ENCODE peak calls at places on chromosome 2, in seven cellular contexts. E is GM06990, J is right atrium auricular region, U is brain microvascular endothelial cell, T is prostate gland, P is heart right ventricle, D is NT2/D1. Q is an unnamed sample.
A peak's percentile ranks its signal among the peaks of the same experiment; 100 is the strongest.

GRCh38 chr2:101806123-101806522 is 108.6 kb downstream of the MAP4K4 start:
- DNase-seq in J (no peak), P (no peak), U (peak; percentile 84), D (peak; percentile 74), E (no peak), T (no peak), Q (peak; percentile 32)

GRCh38 chr2:172342056-172342455 is 85.3 kb upstream of the ITGA6 start:
- DNase-seq in D (no peak), E (no peak), U (no peak), T (no peak), P (peak; percentile 27), J (no peak), Q (no peak)

GRCh38 chr2:115529627-115530026 is 1087.2 kb downstream of the DPP10 start:
- DNase-seq in P (no peak), E (no peak), D (no peak), U (no peak), T (no peak), J (no peak), Q (no peak)

GRCh38 chr2:150526827-150527226 is 39.4 kb upstream of the RND3 start:
- DNase-seq in T (peak; percentile 24), P (no peak), J (no peak), U (peak; percentile 94), D (no peak), E (no peak), Q (no peak)

GRCh38 chr2:217998926-217999633 is 3.7 kb downstream of the TNS1 start:
- DNase-seq in T (no peak), J (no peak), D (no peak), E (no peak), U (no peak), P (no peak), Q (no peak)

GRCh38 chr2:36478999-36479398 is 119.0 kb downstream of the FEZ2 start:
- DNase-seq in E (no peak), D (no peak), J (no peak), T (no peak), P (no peak), U (no peak), Q (no peak)

GRCh38 chr2:219881851-219882250 is 254.4 kb downstream of the SLC4A3 start:
- DNase-seq in T (no peak), P (no peak), D (no peak), J (no peak), E (no peak), U (no peak), Q (no peak)

GRCh38 chr2:203650860-203651613 is 55.4 kb upstream of the CD28 start:
- DNase-seq in E (no peak), J (no peak), T (peak; percentile 56), P (no peak), D (no peak), U (peak; percentile 47), Q (no peak)

GRCh38 chr2:43511199-43511598 is 84.6 kb downstream of the THADA start:
- DNase-seq in T (no peak), D (no peak), P (no peak), J (no peak), E (no peak), U (no peak), Q (no peak)

GRCh38 chr2:103402944-103403343 is 641.1 kb downstream of the TMEM182 start:
- DNase-seq in E (no peak), T (no peak), J (no peak), P (no peak), U (no peak), D (no peak), Q (no peak)

GRCh38 chr2:155294358-155294757 is 595.9 kb downstream of the KCNJ3 start:
- DNase-seq in J (no peak), T (no peak), U (no peak), P (no peak), D (no peak), E (no peak), Q (no peak)

GRCh38 chr2:219099319-219099718 is 38.6 kb upstream of the IHH start:
- DNase-seq in P (no peak), U (peak; percentile 4), T (no peak), E (no peak), J (no peak), D (no peak), Q (no peak)

GRCh38 chr2:70431948-70432347 is 121.7 kb downstream of the TGFA start:
- DNase-seq in T (no peak), P (no peak), E (no peak), D (no peak), J (no peak), U (no peak), Q (no peak)

GRCh38 chr2:10965241-10965843 is 53.6 kb downstream of the KCNF1 start:
- DNase-seq in P (no peak), D (no peak), J (no peak), E (no peak), T (no peak), U (no peak), Q (no peak)

GRCh38 chr2:51344886-51345285 is 313.0 kb upstream of the NRXN1 start:
- DNase-seq in P (no peak), U (no peak), E (no peak), T (no peak), J (no peak), D (no peak), Q (no peak)

GRCh38 chr2:25290811-25291510 is 50.8 kb downstream of the DNMT3A start:
- DNase-seq in D (no peak), E (no peak), J (no peak), T (no peak), P (peak; percentile 52), U (no peak), Q (no peak)

GRCh38 chr2:223044092-223044836 is 7.7 kb upstream of the KCNE4 start:
- DNase-seq in T (no peak), U (no peak), E (no peak), J (no peak), D (no peak), P (no peak), Q (no peak)

GRCh38 chr2:38533757-38534545 is 68.8 kb downstream of the HNRNPLL start:
- DNase-seq in P (no peak), T (no peak), J (no peak), D (no peak), E (no peak), U (no peak), Q (no peak)

GRCh38 chr2:223050900-223051299 is 1.1 kb upstream of the KCNE4 start:
- DNase-seq in E (no peak), P (no peak), D (no peak), U (peak; percentile 49), T (no peak), J (no peak), Q (no peak)

GRCh38 chr2:170747921-170748320 is 22.3 kb upstream of the ERICH2 start:
- DNase-seq in T (no peak), D (no peak), J (no peak), E (no peak), P (no peak), U (peak; percentile 70), Q (no peak)

GRCh38 chr2:54665436-54665856 is 58.0 kb upstream of the EML6 start:
- DNase-seq in E (no peak), J (peak; percentile 72), U (peak; percentile 34), P (no peak), T (no peak), D (peak; percentile 83), Q (peak; percentile 76)

GRCh38 chr2:74383254-74383653 is 3.1 kb upstream of the DCTN1 start:
- DNase-seq in T (peak; percentile 59), D (no peak), J (no peak), P (no peak), E (no peak), U (peak; percentile 41), Q (no peak)

GRCh38 chr2:208406474-208407451 is at the start of gene PTH2R:
- DNase-seq in P (peak; percentile 13), J (no peak), T (no peak), D (no peak), U (no peak), E (no peak), Q (peak; percentile 83)
- H3K4me3 ChIP-seq in P (peak within 1 kb of the TSS; percentile 14), J (no peak within 1 kb of the TSS), T (peak within 1 kb of the TSS; percentile 27), D (peak within 1 kb of the TSS; percentile 41), U (peak within 1 kb of the TSS; percentile 24), E (no peak within 1 kb of the TSS), Q (peak within 1 kb of the TSS; percentile 37)

DNA sequence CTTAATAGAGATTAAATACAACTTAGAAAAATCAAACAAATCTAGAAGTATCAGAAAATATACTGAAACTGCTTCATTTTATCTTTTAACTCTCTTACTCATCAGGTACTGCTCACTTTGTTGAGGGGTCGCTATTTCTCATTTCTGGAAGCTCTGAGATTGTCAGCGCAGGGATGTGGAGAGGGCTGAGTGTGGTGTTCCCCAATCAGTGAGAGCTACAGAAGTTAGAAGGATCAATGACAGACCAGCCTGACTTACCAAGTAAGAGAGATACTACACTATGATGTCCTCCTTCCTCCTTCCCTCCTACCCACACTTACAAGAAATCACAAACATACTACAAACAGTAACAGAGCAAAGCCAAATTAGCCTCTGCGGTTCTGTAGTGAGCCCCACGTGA is 8.1 kb downstream of the GCFC2 start:
- DNase-seq in D (no peak), P (no peak), T (no peak), J (no peak), E (no peak), U (no peak), Q (no peak)
- H3K36me3 ChIP-seq in D (peaks cover 56% of the 10 kb centered on the region), P (peaks cover 8% of the 10 kb centered on the region), T (peaks cover 4% of the 10 kb centered on the region), J (peaks cover 49% of the 10 kb centered on the region), E (peaks cover 9% of the 10 kb centered on the region), U (peaks cover 8% of the 10 kb centered on the region), Q (peaks cover 2% of the 10 kb centered on the region)

DNA sequence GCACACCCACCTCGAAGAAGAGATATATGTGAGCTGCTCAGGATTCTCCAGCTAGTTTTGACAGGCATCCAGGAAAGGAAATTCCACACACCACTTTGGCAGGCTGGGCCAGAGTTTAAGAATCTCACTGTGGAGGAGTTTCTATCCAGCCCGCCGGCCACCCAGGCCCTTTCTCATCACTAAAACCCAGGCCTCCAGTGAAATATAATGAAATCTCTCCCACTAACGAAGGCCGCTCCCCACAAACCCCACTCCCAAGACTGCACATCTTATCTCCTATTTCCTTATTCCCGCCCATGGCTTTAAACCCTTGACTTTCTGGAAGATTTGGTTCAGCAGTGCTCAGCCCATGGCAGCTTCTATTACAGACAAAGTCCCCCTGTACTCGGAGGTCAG is 202.1 kb downstream of the GLI2 start:
- DNase-seq in D (no peak), T (no peak), P (no peak), U (peak; percentile 57), J (no peak), E (no peak), Q (no peak)
- H3K4me3 ChIP-seq in D (no peak overlapping the region), T (no peak overlapping the region), P (no peak overlapping the region), U (no peak overlapping the region), J (no peak overlapping the region), E (no peak overlapping the region), Q (no peak overlapping the region)

DNA sequence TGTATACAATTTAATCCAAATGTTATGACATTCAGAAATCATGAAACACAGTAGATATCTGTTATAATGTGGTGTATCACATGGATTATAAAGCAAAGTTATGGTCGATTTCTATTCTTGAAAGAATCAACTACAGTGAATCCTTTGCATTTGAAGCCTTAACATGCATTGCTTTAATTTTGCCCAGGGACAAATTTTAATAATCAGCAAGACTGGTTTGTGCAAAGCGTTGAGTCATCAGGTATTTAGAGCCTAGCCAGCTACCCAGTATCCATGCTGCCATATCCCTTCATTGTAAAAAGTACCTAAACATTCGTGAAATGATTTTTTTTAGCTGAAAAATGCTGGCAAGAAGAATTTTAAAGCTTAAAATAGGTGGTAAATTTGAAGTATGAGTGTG is 8.9 kb upstream of the SPDYA start:
- DNase-seq in J (no peak), T (no peak), P (no peak), E (no peak), D (no peak), U (peak; percentile 19), Q (no peak)
- H3K36me3 ChIP-seq in J (peaks cover 58% of the 10 kb centered on the region), T (no peaks in the 10 kb centered on the region), P (no peaks in the 10 kb centered on the region), E (no peaks in the 10 kb centered on the region), D (peaks cover 28% of the 10 kb centered on the region), U (peaks cover 14% of the 10 kb centered on the region), Q (peaks cover 1% of the 10 kb centered on the region)

GRCh38 chr2:221124542-221125235 is 447.4 kb downstream of the EPHA4 start:
- DNase-seq in J (no peak), P (peak; percentile 12), U (no peak), T (no peak), D (peak; percentile 43), E (no peak), Q (no peak)
- H3K4me3 ChIP-seq in J (no peak overlapping the region), P (peak overlapping the region; percentile 12), U (no peak overlapping the region), T (no peak overlapping the region), D (no peak overlapping the region), E (no peak overlapping the region), Q (no peak overlapping the region)